ENCODE peak calls at places on chromosome 10, in six cellular contexts. I is A549, W is HepG2, Q is endothelial cell of umbilical vein, G is K562, P is H1. T is an unnamed sample.

GRCh38 chr10:79488303-79488702 is 24.0 kb upstream of the EIF5AL1 start:
- DNase-seq in P (no peak), W (no peak), Q (no peak), I (peak), G (no peak), T (no peak)

GRCh38 chr10:70418229-70418628 is 14.3 kb downstream of the EIF4EBP2 start:
- DNase-seq in I (no peak), W (no peak), P (no peak), G (no peak), Q (no peak), T (no peak)

GRCh38 chr10:128036746-128037542 is 89.3 kb downstream of the MKI67 start:
- DNase-seq in I (no peak), Q (peak), G (no peak), P (no peak), W (no peak), T (no peak)

GRCh38 chr10:30587522-30588031 is 42.0 kb downstream of the LYZL2 start:
- DNase-seq in I (no peak), Q (no peak), W (peak), P (no peak), G (peak), T (peak)

GRCh38 chr10:93223336-93223735 is 149.6 kb downstream of the CYP26A1 start:
- DNase-seq in Q (no peak), I (no peak), W (no peak), P (no peak), G (no peak), T (no peak)

GRCh38 chr10:63208981-63209380 is 75.9 kb downstream of the NRBF2 start:
- DNase-seq in G (no peak), I (no peak), W (no peak), Q (peak), P (no peak), T (no peak)

GRCh38 chr10:70774810-70775678 is 10.1 kb downstream of the TBATA start:
- DNase-seq in G (no peak), W (peak), Q (no peak), I (no peak), P (no peak), T (no peak)

GRCh38 chr10:13338337-13339128 is 9.6 kb downstream of the SEPHS1 start:
- DNase-seq in G (no peak), I (no peak), W (no peak), Q (peak), P (no peak), T (no peak)

GRCh38 chr10:110498982-110499795 is 1.5 kb downstream of the DUSP5 start:
- DNase-seq in W (peak), P (peak), I (no peak), G (no peak), Q (peak), T (peak)

GRCh38 chr10:121633056-121633455 is 34.8 kb upstream of the FGFR2 start:
- DNase-seq in P (no peak), Q (no peak), G (no peak), W (no peak), I (no peak), T (no peak)

GRCh38 chr10:124998624-124999291 is 56.8 kb downstream of the ZRANB1 start:
- DNase-seq in Q (no peak), P (no peak), I (no peak), W (no peak), G (no peak), T (peak)

GRCh38 chr10:58797356-58797755 is 284.7 kb downstream of the BICC1 start:
- DNase-seq in Q (no peak), P (no peak), W (no peak), G (no peak), I (no peak), T (no peak)

GRCh38 chr10:48465860-48466521 is 138.9 kb downstream of the ARHGAP22 start:
- DNase-seq in W (no peak), I (no peak), G (no peak), P (no peak), Q (no peak), T (no peak)

GRCh38 chr10:114506874-114507385 is 102.6 kb upstream of the AFAP1L2 start:
- DNase-seq in I (no peak), W (no peak), Q (peak), G (no peak), P (no peak), T (no peak)

GRCh38 chr10:45286980-45287379 is 28.4 kb downstream of the OR13A1 start:
- DNase-seq in Q (no peak), G (no peak), P (no peak), W (no peak), I (no peak), T (no peak)

GRCh38 chr10:84355106-84355505 is 26.7 kb downstream of the CCSER2 start:
- DNase-seq in G (no peak), W (no peak), Q (peak), I (no peak), P (no peak), T (no peak)

GRCh38 chr10:53843691-53844362 is 957.2 kb downstream of the PCDH15 start:
- DNase-seq in Q (peak), I (no peak), G (no peak), P (no peak), W (no peak), T (no peak)

GRCh38 chr10:12847361-12847975 is 154.0 kb downstream of the CCDC3 start:
- DNase-seq in I (no peak), Q (no peak), G (peak), P (peak), W (no peak), T (peak)

GRCh38 chr10:113856563-113856962 is 2.1 kb downstream of the NHLRC2 start:
- DNase-seq in Q (peak), I (no peak), G (no peak), W (no peak), P (no peak), T (no peak)

DNA sequence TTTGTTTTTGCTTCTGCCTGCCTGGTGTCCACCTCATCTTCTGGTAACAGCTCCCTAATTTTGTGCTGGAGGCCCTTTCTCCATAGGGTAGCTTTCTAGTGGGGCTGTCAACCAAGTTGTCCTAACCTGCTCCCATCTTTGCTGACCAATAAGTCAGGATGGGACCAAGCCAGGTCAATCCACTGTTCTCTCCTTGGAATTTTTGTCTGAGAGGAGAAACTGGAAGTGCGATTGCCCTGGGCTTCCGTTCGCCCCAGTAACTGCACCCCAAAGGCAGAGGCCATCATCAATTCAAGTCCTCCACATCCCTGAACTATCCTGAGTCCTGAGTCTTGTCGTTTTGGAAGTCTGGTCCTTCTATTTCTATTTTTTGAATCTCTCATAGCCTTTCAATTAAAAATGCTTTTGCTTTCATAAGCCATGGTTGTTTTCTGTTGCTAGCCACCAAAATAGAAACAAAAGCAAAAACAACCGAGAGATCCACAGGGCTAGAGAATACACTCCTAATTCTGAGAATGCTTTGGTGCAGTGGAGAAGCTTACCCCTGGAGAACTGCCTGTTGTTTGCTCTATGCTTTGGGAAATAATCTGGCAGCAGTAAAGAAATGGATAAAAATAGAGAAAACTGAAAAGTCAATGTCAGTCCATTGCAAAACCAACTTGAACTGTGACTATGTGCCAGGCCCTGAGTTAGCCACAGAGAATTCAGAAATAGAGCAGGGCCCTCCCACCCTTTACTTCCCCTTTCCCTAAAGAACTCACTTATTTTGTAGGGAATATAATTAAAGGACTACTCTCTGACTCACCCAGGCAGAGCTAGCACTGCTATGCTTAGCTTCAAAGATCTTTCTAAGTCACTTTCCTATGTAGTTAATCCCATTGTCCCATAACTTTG is 368.1 kb downstream of the CXCL12 start:
- DNase-seq in P (no peak), I (no peak), W (no peak), G (no peak), Q (no peak), T (no peak)
- TF ChIP-seq JUN in P (no peak), I (no peak), W (no peak), G (no peak), Q (no peak), T (no peak)

DNA sequence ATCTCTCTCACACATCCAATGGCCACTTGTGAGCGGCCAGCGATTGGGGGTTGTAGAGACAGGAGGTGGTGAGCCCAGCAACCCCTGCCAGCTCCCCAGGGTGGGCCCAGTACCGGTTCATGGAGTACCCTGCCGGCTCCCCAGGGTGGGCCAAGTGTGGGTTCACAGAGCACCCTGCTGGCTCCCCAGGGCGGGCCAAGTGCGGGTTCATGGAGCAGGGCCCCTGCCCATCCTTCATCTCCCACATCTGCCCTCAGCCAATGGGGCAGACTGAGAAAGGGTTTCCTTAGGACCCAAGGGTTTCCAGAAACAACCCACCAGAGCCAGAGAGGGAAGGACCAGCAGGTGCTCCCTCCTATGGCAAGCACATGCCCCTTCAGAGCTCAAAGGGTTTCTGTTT is 21.4 kb upstream of the SLIT1 start:
- DNase-seq in G (no peak), I (no peak), Q (no peak), P (no peak), W (no peak), T (no peak)
- TF ChIP-seq JUN in G (no peak), I (no peak), Q (no peak), P (no peak), W (no peak), T (no peak)

GRCh38 chr10:37734971-37735370 is 122.4 kb downstream of the ZNF248 start:
- DNase-seq in W (peak), G (no peak), Q (no peak), I (peak), P (no peak), T (no peak)

GRCh38 chr10:37733822-37734221 is 123.6 kb downstream of the ZNF248 start:
- DNase-seq in Q (no peak), W (no peak), P (no peak), I (no peak), G (no peak), T (no peak)

GRCh38 chr10:37736120-37736519 is 121.3 kb downstream of the ZNF248 start:
- DNase-seq in I (no peak), P (no peak), W (no peak), Q (no peak), G (no peak), T (no peak)

GRCh38 chr10:37728830-37729229 is 128.6 kb downstream of the ZNF248 start:
- DNase-seq in W (no peak), G (no peak), Q (no peak), I (no peak), P (no peak), T (no peak)

DNA sequence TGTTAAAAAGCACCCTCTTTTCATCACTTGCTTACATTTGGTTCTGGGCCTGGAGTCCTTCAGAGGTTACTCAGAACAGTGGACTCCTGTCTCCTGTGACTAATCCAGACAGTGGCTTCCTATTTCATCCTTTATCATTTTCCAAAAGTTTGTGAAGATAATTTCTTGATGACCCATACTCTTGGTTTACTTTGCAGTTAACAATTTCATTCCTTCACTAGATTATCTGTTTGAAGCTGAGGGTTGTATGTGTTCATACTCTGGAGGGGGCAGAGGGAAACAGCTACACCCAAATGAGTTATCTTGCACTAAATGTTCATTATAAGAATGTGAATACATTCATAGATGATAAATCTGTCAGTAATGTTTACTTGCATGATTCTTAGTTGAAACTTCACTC is 124.7 kb downstream of the ZNF248 start:
- DNase-seq in W (peak), I (no peak), P (no peak), Q (no peak), G (no peak), T (no peak)
- TF ChIP-seq JUN in W (no peak), I (peak), P (no peak), Q (no peak), G (no peak), T (no peak)

DNA sequence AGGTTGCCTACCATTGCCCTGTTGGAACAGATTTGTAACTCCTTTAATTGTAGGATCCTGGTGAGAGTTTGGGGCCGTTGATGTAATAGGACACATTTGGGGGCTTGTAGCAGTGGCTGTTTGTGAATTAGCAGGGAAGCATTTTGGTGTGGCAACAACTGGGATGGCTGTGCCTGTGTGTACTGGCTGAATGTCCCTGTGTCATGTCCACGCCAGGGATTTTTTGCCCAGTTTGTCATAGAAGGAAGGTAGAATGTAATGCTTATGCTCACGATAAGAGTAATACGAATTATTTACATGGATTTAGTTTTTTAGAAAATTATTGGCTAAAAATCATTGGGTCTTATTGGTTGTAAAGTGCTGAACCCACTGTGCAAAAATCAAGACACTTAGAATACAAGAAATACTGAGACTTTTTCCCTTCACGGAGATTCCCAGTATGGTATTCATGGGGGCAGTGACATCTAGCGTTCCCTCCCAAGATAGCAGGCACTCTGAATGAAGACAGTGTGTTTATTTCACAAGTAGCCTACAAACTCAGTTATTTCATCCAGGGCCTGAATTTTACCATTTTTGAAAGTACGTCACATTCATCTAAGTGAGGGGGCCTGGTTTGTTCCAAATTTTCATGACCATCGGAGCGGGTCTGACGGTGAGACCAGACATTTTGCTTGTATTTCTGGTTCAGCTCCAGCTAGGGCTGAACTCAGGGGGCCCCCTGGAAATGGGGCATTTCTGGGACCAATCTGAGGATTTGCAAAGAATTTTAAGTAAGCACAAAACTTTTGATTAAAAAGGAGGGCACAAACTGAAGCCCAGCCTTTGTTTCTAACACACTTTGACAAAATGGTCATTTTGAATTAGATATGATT is 74.7 kb downstream of the CACNB2 start:
- DNase-seq in W (peak), Q (peak), I (peak), G (peak), P (no peak), T (peak)
- TF ChIP-seq JUN in W (no peak), Q (no peak), I (no peak), G (no peak), P (no peak), T (no peak)

GRCh38 chr10:108783897-108784296 is 1139.4 kb downstream of the XPNPEP1 start:
- DNase-seq in G (peak), I (peak), P (peak), W (peak), Q (no peak), T (peak)
- TF ChIP-seq JUN in G (no peak), I (no peak), P (no peak), W (no peak), Q (no peak), T (no peak)

GRCh38 chr10:4051011-4051407 is 266.0 kb upstream of the KLF6 start:
- DNase-seq in W (no peak), P (no peak), I (no peak), Q (peak), G (no peak), T (no peak)
- TF ChIP-seq JUN in W (no peak), P (no peak), I (no peak), Q (no peak), G (no peak), T (no peak)

GRCh38 chr10:10865303-10865702 is 152.4 kb upstream of the CELF2 start:
- DNase-seq in P (no peak), G (no peak), W (no peak), I (no peak), Q (no peak), T (no peak)

GRCh38 chr10:10855178-10855577 is 162.5 kb upstream of the CELF2 start:
- DNase-seq in P (no peak), Q (no peak), W (no peak), G (no peak), I (no peak), T (no peak)

GRCh38 chr10:10854715-10855114 is 163.0 kb upstream of the CELF2 start:
- DNase-seq in G (no peak), P (no peak), W (no peak), I (no peak), Q (no peak), T (no peak)

GRCh38 chr10:10865913-10866312 is 151.8 kb upstream of the CELF2 start:
- DNase-seq in W (no peak), G (no peak), I (no peak), Q (no peak), P (no peak), T (no peak)

GRCh38 chr10:10860455-10860976 is 157.2 kb upstream of the CELF2 start:
- DNase-seq in G (no peak), W (no peak), Q (no peak), I (no peak), P (no peak), T (no peak)
- TF ChIP-seq JUN in G (no peak), W (no peak), Q (no peak), I (no peak), P (no peak), T (no peak)